ENCODE peak calls at places on chromosomes 7 and 10, in nine cellular contexts. G is endothelial cell of umbilical vein, B is GM23338, P is spleen, C is A673, A is bronchial epithelial cell, Z is colonic mucosa, Q is fibroblast of lung, S is SK-N-MC. I is an unnamed sample.

GRCh38 chr10:12048547-12048946 is 5.9 kb upstream of the UPF2 start:
- DNase-seq in G (no peak), B (no peak), P (no peak), C (no peak), A (no peak), Z (no peak), Q (no peak), S (no peak), I (no peak)

GRCh38 chr10:71063431-71063830 is 148.9 kb upstream of the UNC5B start:
- DNase-seq in G (no peak), B (no peak), P (peak; percentile 61), C (no peak), A (no peak), Z (no peak), Q (no peak), S (no peak), I (no peak)

GRCh38 chr10:97763411-97763810 is 8.4 kb downstream of the SFRP5 start:
- DNase-seq in G (no peak), B (no peak), P (no peak), C (no peak), A (no peak), Z (no peak), Q (no peak), S (no peak), I (no peak)

GRCh38 chr10:27360581-27361172 is 120.1 kb upstream of the ACBD5 start:
- DNase-seq in G (peak; percentile 75), B (peak; percentile 79), P (peak; percentile 91), C (peak; percentile 89), A (peak; percentile 64), Z (peak; percentile 76), Q (peak; percentile 63), S (no peak), I (peak; percentile 69)

GRCh38 chr10:52566471-52567246 is 205.9 kb downstream of the MBL2 start:
- DNase-seq in G (peak; percentile 81), B (peak; percentile 73), P (no peak), C (peak; percentile 58), A (peak; percentile 45), Z (no peak), Q (peak; percentile 38), S (no peak), I (no peak)

GRCh38 chr10:133388973-133389818 is 4.8 kb upstream of the MTG1 start:
- DNase-seq in G (no peak), B (no peak), P (peak; percentile 91), C (no peak), A (no peak), Z (no peak), Q (no peak), S (no peak), I (no peak)

GRCh38 chr10:26413375-26413774 is 24.8 kb upstream of the APBB1IP start:
- DNase-seq in G (no peak), B (no peak), P (no peak), C (no peak), A (no peak), Z (no peak), Q (no peak), S (no peak), I (no peak)

GRCh38 chr10:113566888-113567287 is 14.0 kb downstream of the HABP2 start:
- DNase-seq in G (no peak), B (no peak), P (no peak), C (no peak), A (no peak), Z (no peak), Q (no peak), S (no peak), I (no peak)

GRCh38 chr10:60845038-60845437 is 66.8 kb downstream of the CDK1 start:
- DNase-seq in G (no peak), B (no peak), P (no peak), C (no peak), A (no peak), Z (no peak), Q (no peak), S (no peak), I (no peak)

GRCh38 chr7:7706556-7706955 is 11.9 kb downstream of the RPA3 start:
- DNase-seq in G (no peak), B (no peak), P (no peak), C (no peak), A (no peak), Z (no peak), Q (no peak), S (no peak), I (no peak)

GRCh38 chr7:70634610-70635068 is 497.3 kb upstream of the GALNT17 start:
- DNase-seq in G (no peak), B (no peak), P (no peak), C (peak; percentile 7), A (peak; percentile 30), Z (no peak), Q (peak; percentile 99), S (no peak), I (no peak)

GRCh38 chr7:82017334-82017943 is 247.6 kb upstream of the HGF start:
- DNase-seq in G (peak; percentile 53), B (peak; percentile 47), P (no peak), C (peak; percentile 43), A (peak; percentile 41), Z (no peak), Q (peak; percentile 29), S (peak; percentile 12), I (no peak)

GRCh38 chr10:75512534-75512933 is 81.1 kb downstream of the LRMDA start:
- DNase-seq in G (no peak), B (peak; percentile 60), P (no peak), C (no peak), A (peak; percentile 16), Z (peak; percentile 29), Q (peak; percentile 54), S (no peak), I (peak; percentile 88)

GRCh38 chr7:2909043-2909442 is 64.9 kb upstream of the GNA12 start:
- DNase-seq in G (no peak), B (no peak), P (no peak), C (no peak), A (no peak), Z (no peak), Q (no peak), S (no peak), I (no peak)
- H3K36me3 ChIP-seq in G (no peaks in the 10 kb centered on the region), B (no peaks in the 10 kb centered on the region), P (peaks cover 88% of the 10 kb centered on the region), C (no peaks in the 10 kb centered on the region), A (no peaks in the 10 kb centered on the region), Z (no peaks in the 10 kb centered on the region), Q (no peaks in the 10 kb centered on the region), S (no peaks in the 10 kb centered on the region), I (no peaks in the 10 kb centered on the region)

GRCh38 chr7:128843938-128844621 is 13.9 kb downstream of the FLNC start:
- DNase-seq in G (no peak), B (no peak), P (no peak), C (no peak), A (no peak), Z (no peak), Q (no peak), S (no peak), I (no peak)

GRCh38 chr7:128840326-128841170 is 10.3 kb downstream of the FLNC start:
- DNase-seq in G (no peak), B (no peak), P (no peak), C (no peak), A (no peak), Z (no peak), Q (no peak), S (no peak), I (no peak)

GRCh38 chr7:128842674-128843641 is 12.8 kb downstream of the FLNC start:
- DNase-seq in G (no peak), B (no peak), P (no peak), C (no peak), A (no peak), Z (no peak), Q (no peak), S (no peak), I (no peak)

GRCh38 chr7:128841171-128841690 is 11.0 kb downstream of the FLNC start:
- DNase-seq in G (no peak), B (no peak), P (no peak), C (no peak), A (no peak), Z (peak; percentile 80), Q (no peak), S (no peak), I (no peak)

DNA sequence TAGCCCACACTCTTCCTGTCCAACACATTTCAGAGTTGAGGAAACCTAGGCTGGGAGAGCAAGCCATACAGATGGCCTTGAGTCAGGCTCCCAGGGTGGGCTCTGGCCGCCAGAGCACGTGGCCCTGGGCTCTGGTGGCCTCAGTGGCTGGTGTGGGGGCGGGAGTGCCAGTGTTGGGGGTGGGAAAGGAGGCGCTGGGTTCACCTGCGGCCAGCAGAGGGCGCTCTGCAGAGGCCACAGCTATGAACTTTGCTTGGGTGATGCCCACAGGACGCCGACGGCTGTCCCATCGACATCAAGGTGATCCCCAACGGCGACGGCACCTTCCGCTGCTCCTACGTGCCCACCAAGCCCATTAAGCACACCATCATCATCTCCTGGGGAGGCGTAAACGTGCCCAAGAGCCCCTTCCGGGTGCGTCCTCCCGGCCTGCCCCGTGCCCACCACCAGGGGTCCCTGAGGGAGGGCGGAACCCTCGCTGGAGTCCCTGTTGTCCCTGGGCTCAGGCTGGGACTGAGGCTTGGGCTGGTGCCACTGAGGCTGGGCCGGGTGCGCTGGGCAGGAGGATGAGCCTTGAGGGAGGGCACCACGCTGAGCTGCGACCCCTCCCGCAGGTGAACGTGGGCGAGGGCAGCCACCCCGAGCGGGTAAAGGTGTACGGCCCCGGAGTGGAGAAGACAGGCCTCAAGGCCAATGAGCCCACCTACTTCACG is 11.9 kb downstream of the FLNC start:
- DNase-seq in G (peak; percentile 41), B (peak; percentile 82), P (no peak), C (peak; percentile 63), A (peak; percentile 15), Z (peak; percentile 53), Q (peak; percentile 58), S (no peak), I (no peak)
- H3K36me3 ChIP-seq in G (peaks cover 12% of the 10 kb centered on the region), B (no peaks in the 10 kb centered on the region), P (no peaks in the 10 kb centered on the region), C (no peaks in the 10 kb centered on the region), A (no peaks in the 10 kb centered on the region), Z (no peaks in the 10 kb centered on the region), Q (peaks cover 80% of the 10 kb centered on the region), S (peaks cover 43% of the 10 kb centered on the region), I (no peaks in the 10 kb centered on the region)

DNA sequence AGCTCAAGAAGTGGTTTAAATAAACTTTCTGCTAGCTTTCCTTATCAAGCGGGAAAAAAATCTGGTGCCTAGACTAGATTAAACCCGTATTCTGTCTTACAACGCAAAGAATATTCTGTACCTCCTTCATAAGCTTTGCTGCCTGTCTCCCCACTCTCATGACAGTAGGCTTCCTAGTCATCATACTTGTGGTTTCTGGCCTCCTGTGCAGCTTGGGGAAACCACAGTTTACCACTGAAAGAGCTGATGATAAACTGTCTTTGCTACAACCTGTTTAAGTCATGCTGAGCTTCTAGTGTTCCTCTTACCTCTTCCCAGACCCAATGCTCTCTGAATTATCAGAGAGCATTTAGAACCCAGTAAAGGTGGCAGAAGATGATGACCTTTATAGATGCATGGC is 55.0 kb downstream of the PODXL start:
- DNase-seq in G (no peak), B (no peak), P (no peak), C (no peak), A (peak; percentile 39), Z (no peak), Q (peak; percentile 86), S (no peak), I (no peak)
- H3K36me3 ChIP-seq in G (peaks cover 8% of the 10 kb centered on the region), B (peaks cover 66% of the 10 kb centered on the region), P (peaks cover 38% of the 10 kb centered on the region), C (peaks cover 12% of the 10 kb centered on the region), A (no peaks in the 10 kb centered on the region), Z (no peaks in the 10 kb centered on the region), Q (no peaks in the 10 kb centered on the region), S (peaks cover 35% of the 10 kb centered on the region), I (peaks cover 3% of the 10 kb centered on the region)

DNA sequence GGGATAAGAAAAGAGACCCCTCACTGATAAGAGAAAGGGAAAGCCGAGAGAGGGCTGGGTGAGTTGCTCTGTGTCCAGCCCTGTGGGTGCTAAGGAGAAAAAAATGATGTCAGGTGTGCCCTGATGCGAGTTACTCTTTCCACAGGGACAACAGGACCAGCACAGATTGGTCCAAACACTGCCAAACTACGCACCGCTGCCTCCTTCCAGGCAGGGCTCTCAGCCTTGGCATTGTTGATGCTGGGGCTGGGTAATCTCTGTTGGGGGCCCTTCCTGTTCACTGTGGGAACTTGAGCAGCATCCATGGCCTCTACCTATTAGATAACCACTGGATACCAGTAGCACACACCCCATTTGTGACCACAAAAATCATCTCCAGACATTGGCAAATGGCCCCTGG is 10.3 kb upstream of the ATP6V0E2 start:
- DNase-seq in G (no peak), B (no peak), P (no peak), C (no peak), A (no peak), Z (no peak), Q (no peak), S (no peak), I (no peak)
- H3K36me3 ChIP-seq in G (no peaks in the 10 kb centered on the region), B (no peaks in the 10 kb centered on the region), P (peaks cover 66% of the 10 kb centered on the region), C (no peaks in the 10 kb centered on the region), A (peaks cover 2% of the 10 kb centered on the region), Z (no peaks in the 10 kb centered on the region), Q (no peaks in the 10 kb centered on the region), S (no peaks in the 10 kb centered on the region), I (peaks cover 5% of the 10 kb centered on the region)